ENCODE peak calls at places on chromosomes 3 and 15, in eight cellular contexts. One of them, this sample, is unnamed.

GRCh38 chr3:69865920-69866679 is 126.8 kb downstream of the MITF start:
- DNase-seq in stomach: peak; percentile 83
- DNase-seq in HCT116: no peak
- DNase-seq in transverse colon: peak; percentile 11
- DNase-seq in GM23338: peak; percentile 16
- DNase-seq in sigmoid colon: peak; percentile 64
- DNase-seq in SK-N-MC: no peak
- DNase-seq in prostate gland: peak; percentile 52
- DNase-seq in this sample: no peak

GRCh38 chr3:119779731-119780383 is 2.0 kb upstream of the NR1I2 start:
- DNase-seq in stomach: no peak
- DNase-seq in HCT116: no peak
- DNase-seq in transverse colon: no peak
- DNase-seq in GM23338: no peak
- DNase-seq in sigmoid colon: no peak
- DNase-seq in SK-N-MC: no peak
- DNase-seq in prostate gland: no peak
- DNase-seq in this sample: no peak

GRCh38 chr3:148903022-148903442 is 37.9 kb downstream of the CPA3 start:
- DNase-seq in stomach: no peak
- DNase-seq in HCT116: no peak
- DNase-seq in transverse colon: no peak
- DNase-seq in GM23338: no peak
- DNase-seq in sigmoid colon: no peak
- DNase-seq in SK-N-MC: no peak
- DNase-seq in prostate gland: no peak
- DNase-seq in this sample: no peak

GRCh38 chr15:88331291-88331690 is 74.8 kb upstream of the NTRK3 start:
- DNase-seq in stomach: no peak
- DNase-seq in HCT116: peak; percentile 72
- DNase-seq in transverse colon: peak; percentile 14
- DNase-seq in GM23338: peak; percentile 94
- DNase-seq in sigmoid colon: no peak
- DNase-seq in SK-N-MC: no peak
- DNase-seq in prostate gland: no peak
- DNase-seq in this sample: no peak

GRCh38 chr15:92883643-92884458 is 16.3 kb upstream of the CHD2 start:
- DNase-seq in stomach: no peak
- DNase-seq in HCT116: no peak
- DNase-seq in transverse colon: no peak
- DNase-seq in GM23338: peak; percentile 47
- DNase-seq in sigmoid colon: no peak
- DNase-seq in SK-N-MC: no peak
- DNase-seq in prostate gland: no peak
- DNase-seq in this sample: no peak

GRCh38 chr15:101561584-101561906 is 72.0 kb upstream of the PCSK6 start:
- DNase-seq in stomach: no peak
- DNase-seq in HCT116: no peak
- DNase-seq in transverse colon: no peak
- DNase-seq in GM23338: no peak
- DNase-seq in sigmoid colon: peak; percentile 45
- DNase-seq in SK-N-MC: no peak
- DNase-seq in prostate gland: no peak
- DNase-seq in this sample: no peak

GRCh38 chr15:55564347-55565145 is 23.6 kb downstream of the PYGO1 start:
- DNase-seq in stomach: no peak
- DNase-seq in HCT116: no peak
- DNase-seq in transverse colon: no peak
- DNase-seq in GM23338: peak; percentile 53
- DNase-seq in sigmoid colon: no peak
- DNase-seq in SK-N-MC: no peak
- DNase-seq in prostate gland: no peak
- DNase-seq in this sample: no peak

GRCh38 chr3:67648701-67649100 is 5.7 kb downstream of the SUCLG2 start:
- DNase-seq in stomach: peak; percentile 36
- DNase-seq in HCT116: no peak
- DNase-seq in transverse colon: no peak
- DNase-seq in GM23338: no peak
- DNase-seq in sigmoid colon: no peak
- DNase-seq in SK-N-MC: no peak
- DNase-seq in prostate gland: no peak
- DNase-seq in this sample: no peak

GRCh38 chr3:159664011-159664410 is 324.6 kb upstream of the IL12A start:
- DNase-seq in stomach: no peak
- DNase-seq in HCT116: no peak
- DNase-seq in transverse colon: no peak
- DNase-seq in GM23338: no peak
- DNase-seq in sigmoid colon: no peak
- DNase-seq in SK-N-MC: no peak
- DNase-seq in prostate gland: no peak
- DNase-seq in this sample: no peak

GRCh38 chr3:23999012-23999641 is 54.0 kb downstream of the NR1D2 start:
- DNase-seq in stomach: peak; percentile 77
- DNase-seq in HCT116: peak; percentile 19
- DNase-seq in transverse colon: peak; percentile 71
- DNase-seq in GM23338: peak; percentile 80
- DNase-seq in sigmoid colon: peak; percentile 80
- DNase-seq in SK-N-MC: no peak
- DNase-seq in prostate gland: peak; percentile 58
- DNase-seq in this sample: peak; percentile 41

GRCh38 chr15:88917764-88918163 is 4.6 kb upstream of the MFGE8 start:
- DNase-seq in stomach: no peak
- DNase-seq in HCT116: no peak
- DNase-seq in transverse colon: no peak
- DNase-seq in GM23338: no peak
- DNase-seq in sigmoid colon: no peak
- DNase-seq in SK-N-MC: no peak
- DNase-seq in prostate gland: no peak
- DNase-seq in this sample: no peak

GRCh38 chr3:57060089-57060829 is at the start of gene SPATA12:
- DNase-seq in stomach: peak; percentile 76
- DNase-seq in HCT116: peak; percentile 96
- DNase-seq in transverse colon: peak; percentile 85
- DNase-seq in GM23338: peak; percentile 92
- DNase-seq in sigmoid colon: peak; percentile 92
- DNase-seq in SK-N-MC: no peak
- DNase-seq in prostate gland: peak; percentile 67
- DNase-seq in this sample: peak; percentile 71

GRCh38 chr3:111717601-111718000 is 122.5 kb upstream of the ZBED2 start:
- DNase-seq in stomach: peak; percentile 86
- DNase-seq in HCT116: peak; percentile 81
- DNase-seq in transverse colon: peak; percentile 75
- DNase-seq in GM23338: peak; percentile 92
- DNase-seq in sigmoid colon: peak; percentile 91
- DNase-seq in SK-N-MC: peak; percentile 51
- DNase-seq in prostate gland: peak; percentile 86
- DNase-seq in this sample: peak; percentile 75

GRCh38 chr3:126179825-126180476 is 435 bp downstream of the ALDH1L1 start:
- DNase-seq in stomach: no peak
- DNase-seq in HCT116: no peak
- DNase-seq in transverse colon: peak; percentile 26
- DNase-seq in GM23338: peak; percentile 83
- DNase-seq in sigmoid colon: peak; percentile 87
- DNase-seq in SK-N-MC: no peak
- DNase-seq in prostate gland: peak; percentile 65
- DNase-seq in this sample: no peak

GRCh38 chr15:68553994-68554715 is 24.6 kb upstream of the CORO2B start:
- DNase-seq in stomach: peak; percentile 67
- DNase-seq in HCT116: peak; percentile 54
- DNase-seq in transverse colon: peak; percentile 65
- DNase-seq in GM23338: peak; percentile 92
- DNase-seq in sigmoid colon: no peak
- DNase-seq in SK-N-MC: no peak
- DNase-seq in prostate gland: peak; percentile 58
- DNase-seq in this sample: peak; percentile 48

GRCh38 chr15:78620021-78620838 is 566 bp downstream of the CHRNA3 start:
- DNase-seq in stomach: peak; percentile 23
- DNase-seq in HCT116: no peak
- DNase-seq in transverse colon: no peak
- DNase-seq in GM23338: peak; percentile 80
- DNase-seq in sigmoid colon: no peak
- DNase-seq in SK-N-MC: no peak
- DNase-seq in prostate gland: no peak
- DNase-seq in this sample: no peak

GRCh38 chr15:40379853-40380252 is 2.7 kb upstream of the KNSTRN start:
- DNase-seq in stomach: peak; percentile 62
- DNase-seq in HCT116: peak; percentile 28
- DNase-seq in transverse colon: peak; percentile 34
- DNase-seq in GM23338: no peak
- DNase-seq in sigmoid colon: peak; percentile 75
- DNase-seq in SK-N-MC: no peak
- DNase-seq in prostate gland: no peak
- DNase-seq in this sample: peak; percentile 78

GRCh38 chr3:159766563-159767185 is 222.0 kb upstream of the IL12A start:
- DNase-seq in stomach: no peak
- DNase-seq in HCT116: no peak
- DNase-seq in transverse colon: no peak
- DNase-seq in GM23338: peak; percentile 77
- DNase-seq in sigmoid colon: no peak
- DNase-seq in SK-N-MC: no peak
- DNase-seq in prostate gland: no peak
- DNase-seq in this sample: no peak

GRCh38 chr15:71599404-71600225 is 210.7 kb upstream of the NR2E3 start:
- DNase-seq in stomach: peak; percentile 66
- DNase-seq in HCT116: no peak
- DNase-seq in transverse colon: no peak
- DNase-seq in GM23338: no peak
- DNase-seq in sigmoid colon: no peak
- DNase-seq in SK-N-MC: no peak
- DNase-seq in prostate gland: no peak
- DNase-seq in this sample: no peak

GRCh38 chr3:30073040-30073439 is 533.4 kb upstream of the TGFBR2 start:
- DNase-seq in stomach: no peak
- DNase-seq in HCT116: no peak
- DNase-seq in transverse colon: no peak
- DNase-seq in GM23338: no peak
- DNase-seq in sigmoid colon: no peak
- DNase-seq in SK-N-MC: no peak
- DNase-seq in prostate gland: no peak
- DNase-seq in this sample: no peak
- H3K27ac ChIP-seq in stomach: no peak overlapping the region
- H3K27ac ChIP-seq in HCT116: no peak overlapping the region
- H3K27ac ChIP-seq in transverse colon: peak overlapping the region; percentile 33
- H3K27ac ChIP-seq in GM23338: no peak overlapping the region
- H3K27ac ChIP-seq in sigmoid colon: no peak overlapping the region
- H3K27ac ChIP-seq in SK-N-MC: no peak overlapping the region
- H3K27ac ChIP-seq in prostate gland: no peak overlapping the region
- H3K27ac ChIP-seq in this sample: no peak overlapping the region

GRCh38 chr15:62899090-62899493 is 143.5 kb upstream of the TPM1 start:
- DNase-seq in stomach: no peak
- DNase-seq in HCT116: no peak
- DNase-seq in transverse colon: peak; percentile 55
- DNase-seq in GM23338: no peak
- DNase-seq in sigmoid colon: peak; percentile 93
- DNase-seq in SK-N-MC: no peak
- DNase-seq in prostate gland: peak; percentile 79
- DNase-seq in this sample: peak; percentile 66
- TF ChIP-seq POLR2AphosphoS5 in stomach: peak; percentile 85
- TF ChIP-seq POLR2AphosphoS5 in HCT116: no peak
- TF ChIP-seq POLR2AphosphoS5 in transverse colon: peak; percentile 96
- TF ChIP-seq POLR2AphosphoS5 in GM23338: no peak
- TF ChIP-seq POLR2AphosphoS5 in sigmoid colon: peak; percentile 97
- TF ChIP-seq POLR2AphosphoS5 in SK-N-MC: no peak
- TF ChIP-seq POLR2AphosphoS5 in prostate gland: peak; percentile 95
- TF ChIP-seq POLR2AphosphoS5 in this sample: no peak

DNA sequence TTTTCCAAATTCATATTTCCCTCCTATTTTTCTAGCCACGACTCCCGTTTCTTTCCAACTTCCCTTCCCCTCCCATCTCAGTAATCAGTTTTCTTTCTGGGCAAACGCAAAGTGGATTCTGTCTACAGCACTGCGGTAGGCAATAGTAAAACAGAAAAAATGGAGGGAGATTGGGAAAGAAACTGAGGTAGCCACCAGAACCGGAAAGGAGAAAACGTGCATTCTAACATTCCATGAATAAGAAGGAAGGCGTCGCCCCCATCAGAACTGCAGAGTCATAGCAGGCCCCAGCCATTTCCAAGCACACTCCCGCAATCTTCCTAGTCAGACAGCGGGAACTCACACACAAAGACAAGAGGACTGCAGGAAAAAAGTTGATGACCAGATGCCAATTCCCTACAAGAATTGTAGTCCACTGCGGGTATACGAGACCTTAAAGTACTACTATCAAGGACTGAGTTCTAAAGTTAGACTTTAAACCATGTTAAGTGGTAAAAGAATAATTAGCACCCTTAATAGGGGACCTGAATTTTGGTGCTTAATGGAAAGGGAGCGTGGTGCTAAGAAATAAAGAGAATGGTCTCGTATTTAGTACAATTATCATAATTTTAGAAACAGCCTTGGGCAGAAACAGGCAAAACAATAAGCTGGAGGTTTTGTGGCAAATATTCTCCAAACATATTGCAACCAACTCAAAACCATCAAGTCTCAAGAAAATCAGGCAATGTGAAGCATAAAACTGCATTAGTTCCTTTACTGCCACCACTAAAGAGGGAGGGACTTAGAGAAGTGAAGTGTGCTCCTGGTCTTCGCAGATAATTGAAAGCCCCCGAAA is 1.4 kb downstream of the PFN2 start:
- DNase-seq in stomach: no peak
- DNase-seq in HCT116: peak; percentile 57
- DNase-seq in transverse colon: peak; percentile 31
- DNase-seq in GM23338: peak; percentile 94
- DNase-seq in sigmoid colon: peak; percentile 74
- DNase-seq in SK-N-MC: peak; percentile 84
- DNase-seq in prostate gland: peak; percentile 41
- DNase-seq in this sample: no peak
- H3K27ac ChIP-seq in stomach: peak overlapping the region; percentile 88
- H3K27ac ChIP-seq in HCT116: peak overlapping the region; percentile 89
- H3K27ac ChIP-seq in transverse colon: peak overlapping the region; percentile 92
- H3K27ac ChIP-seq in GM23338: peak overlapping the region; percentile 96
- H3K27ac ChIP-seq in sigmoid colon: peak overlapping the region; percentile 96
- H3K27ac ChIP-seq in SK-N-MC: peak overlapping the region; percentile 97
- H3K27ac ChIP-seq in prostate gland: peak overlapping the region; percentile 94
- H3K27ac ChIP-seq in this sample: peak overlapping the region; percentile 40

GRCh38 chr15:95247068-95247984 is 1016.0 kb downstream of the MCTP2 start:
- DNase-seq in stomach: peak; percentile 27
- DNase-seq in HCT116: peak; percentile 92
- DNase-seq in transverse colon: no peak
- DNase-seq in GM23338: no peak
- DNase-seq in sigmoid colon: no peak
- DNase-seq in SK-N-MC: no peak
- DNase-seq in prostate gland: peak; percentile 51
- DNase-seq in this sample: no peak
- TF ChIP-seq POLR2AphosphoS5 in stomach: peak; percentile 84
- TF ChIP-seq POLR2AphosphoS5 in HCT116: peak; percentile 44
- TF ChIP-seq POLR2AphosphoS5 in transverse colon: no peak
- TF ChIP-seq POLR2AphosphoS5 in GM23338: no peak
- TF ChIP-seq POLR2AphosphoS5 in sigmoid colon: no peak
- TF ChIP-seq POLR2AphosphoS5 in SK-N-MC: no peak
- TF ChIP-seq POLR2AphosphoS5 in prostate gland: peak; percentile 74
- TF ChIP-seq POLR2AphosphoS5 in this sample: no peak

This sample was measured in breast epithelium.